ENCODE peak calls at places on chromosome 21, in five cellular contexts. Q is HepG2, H is A549, N is endothelial cell of umbilical vein, P is K562. K is an unnamed sample.
A peak's percentile ranks its signal among the peaks of the same experiment; 100 is the strongest.

GRCh38 chr21:31594279-31594678 is 65.2 kb upstream of the SOD1 start:
- DNase-seq in H (no peak), P (no peak), Q (no peak), N (no peak), K (no peak)

GRCh38 chr21:14918542-14918941 is 146.3 kb downstream of the NRIP1 start:
- DNase-seq in P (no peak), Q (no peak), H (no peak), N (no peak), K (no peak)

GRCh38 chr21:15029077-15029476 is 35.7 kb downstream of the NRIP1 start:
- DNase-seq in P (no peak), H (no peak), Q (no peak), N (no peak), K (no peak)

GRCh38 chr21:15022608-15023261 is 42.1 kb downstream of the NRIP1 start:
- DNase-seq in H (no peak), N (no peak), Q (no peak), P (no peak), K (no peak)

GRCh38 chr21:31203371-31204054 is 140.5 kb downstream of the TIAM1 start:
- DNase-seq in H (no peak), P (no peak), N (no peak), Q (no peak), K (no peak)

GRCh38 chr21:21412096-21412495 is 413.9 kb downstream of the NCAM2 start:
- DNase-seq in H (no peak), N (no peak), Q (no peak), P (no peak), K (no peak)

GRCh38 chr21:38219049-38219628 is 37.7 kb upstream of the KCNJ15 start:
- DNase-seq in P (peak; percentile 88), N (peak; percentile 87), H (peak; percentile 8), Q (peak; percentile 48), K (peak; percentile 77)

GRCh38 chr21:34950980-34951379 is 98.1 kb downstream of the RUNX1 start:
- DNase-seq in H (no peak), P (peak; percentile 44), Q (no peak), N (no peak), K (no peak)

GRCh38 chr21:34186119-34186719 is 112.8 kb downstream of the MRPS6 start:
- DNase-seq in N (no peak), Q (no peak), H (no peak), P (peak; percentile 50), K (no peak)

GRCh38 chr21:28790335-28790734 is 202.3 kb downstream of the LTN1 start:
- DNase-seq in H (no peak), N (no peak), P (no peak), Q (no peak), K (no peak)

GRCh38 chr21:46188226-46189212 is 4.3 kb upstream of the SPATC1L start:
- DNase-seq in P (peak; percentile 81), N (peak; percentile 83), H (peak; percentile 49), Q (peak; percentile 55), K (peak; percentile 77)

GRCh38 chr21:27129215-27129614 is 162.3 kb upstream of the ADAMTS5 start:
- DNase-seq in P (no peak), N (no peak), Q (no peak), H (no peak), K (no peak)

GRCh38 chr21:36162631-36163030 is 6.0 kb downstream of the DOP1B start:
- DNase-seq in N (no peak), Q (no peak), P (no peak), H (no peak), K (no peak)
- TF ChIP-seq MYC in N (no peak), Q (no peak), P (no peak), H (no peak), K (no peak)

GRCh38 chr21:37118187-37118826 is 45.3 kb downstream of the TTC3 start:
- DNase-seq in N (no peak), H (no peak), Q (no peak), P (no peak), K (no peak)

GRCh38 chr21:37117204-37117603 is 44.1 kb downstream of the TTC3 start:
- DNase-seq in P (no peak), Q (peak; percentile 87), N (no peak), H (no peak), K (no peak)

DNA sequence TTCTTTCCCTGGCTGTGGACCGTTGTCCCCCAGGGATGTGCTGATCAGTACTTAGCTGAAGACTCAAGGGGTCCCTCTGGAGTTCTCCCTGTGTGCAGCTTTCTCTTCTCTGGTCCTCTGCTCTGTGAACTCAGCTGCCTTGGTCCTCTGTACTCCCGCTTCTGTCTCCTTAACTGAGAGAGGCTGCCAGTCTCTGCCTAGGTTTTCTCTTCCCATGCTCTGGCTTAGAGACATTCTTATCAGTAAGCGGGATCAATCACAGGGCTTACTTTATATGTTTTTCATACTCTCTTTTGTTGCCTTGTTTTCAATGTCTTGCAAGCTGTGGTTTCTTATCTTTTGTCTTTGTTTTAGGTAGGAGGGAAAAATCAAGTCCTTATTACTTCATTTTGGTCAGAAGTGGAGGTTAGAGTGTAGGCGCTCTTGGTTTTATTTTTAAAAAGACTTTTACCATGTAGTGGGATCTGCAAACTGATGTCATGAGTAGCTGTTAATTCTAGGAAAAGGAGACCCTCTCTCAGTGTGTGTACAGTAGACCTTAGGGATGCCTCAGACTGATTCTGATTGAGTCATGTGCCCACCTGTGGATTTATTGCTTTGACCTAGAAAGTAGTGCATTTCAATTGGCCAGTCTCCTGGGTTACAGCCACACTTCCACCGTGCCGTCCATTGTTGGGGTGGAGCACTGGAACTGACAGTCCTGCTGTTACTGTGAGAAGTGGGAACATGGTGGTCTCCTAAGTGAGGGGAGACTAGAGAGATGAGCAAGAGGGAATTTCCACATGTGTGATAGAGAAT is 46.6 kb downstream of the TTC3 start:
- DNase-seq in P (no peak), H (no peak), Q (peak; percentile 12), N (no peak), K (peak; percentile 1)
- TF ChIP-seq CTCF in P (no peak), H (no peak), Q (peak; percentile 34), N (no peak), K (no peak)

GRCh38 chr21:41953249-41953830 is 478 bp downstream of the C2CD2 start:
- DNase-seq in Q (no peak), H (no peak), N (no peak), P (no peak), K (no peak)

GRCh38 chr21:41950941-41951408 is 2.8 kb downstream of the C2CD2 start:
- DNase-seq in P (no peak), Q (no peak), H (no peak), N (no peak), K (no peak)

GRCh38 chr21:41951876-41952567 is 1.8 kb downstream of the C2CD2 start:
- DNase-seq in H (no peak), N (no peak), Q (no peak), P (no peak), K (no peak)

GRCh38 chr21:41953831-41954653 is at the start of gene C2CD2:
- DNase-seq in N (peak; percentile 86), P (peak; percentile 100), H (peak; percentile 47), Q (peak; percentile 55), K (peak; percentile 77)

GRCh38 chr21:41952568-41953248 is 1.1 kb downstream of the C2CD2 start:
- DNase-seq in Q (no peak), N (peak; percentile 32), P (no peak), H (no peak), K (no peak)
- TF ChIP-seq MYC in Q (no peak), N (no peak), P (no peak), H (no peak), K (no peak)

GRCh38 chr21:44845418-44846200 is 27.7 kb upstream of the SUMO3 start:
- DNase-seq in N (peak; percentile 68), Q (peak; percentile 76), P (peak; percentile 97), H (peak; percentile 77), K (peak; percentile 92)
- TF ChIP-seq CTCF in N (peak; percentile 22), Q (peak; percentile 54), P (peak; percentile 70), H (peak; percentile 48), K (peak; percentile 27)

K was measured in NB4.